ENCODE peak calls at places on chromosome 4, in ten cellular contexts. A is renal cortical epithelial cell; F is activated CD4-positive, alpha-beta T cell treated with anti-CD3 and anti-CD28 coated beads for 4 hours; V is Caki2; N is colonic mucosa; D is B cell; S is foreskin keratinocyte; O is activated CD8-positive, alpha-beta T cell treated with anti-CD3 and anti-CD28 coated beads, Interleukin-2, amount 10 ng/mL, durations not matched to agents 7 days and 5 days; M is ACHN; C is astrocyte. E is an unnamed sample.

GRCh38 chr4:4327652-4328121 is 37.6 kb downstream of the ZBTB49 start:
- DNase-seq in A (no peak), F (no peak), V (no peak), N (no peak), D (no peak), S (no peak), O (no peak), M (no peak), C (no peak), E (peak)

GRCh38 chr4:59979061-59979460 is 1221.1 kb upstream of the ADGRL3 start:
- DNase-seq in A (peak), F (no peak), V (no peak), N (no peak), D (no peak), S (no peak), O (no peak), M (no peak), C (no peak), E (no peak)

GRCh38 chr4:41882622-41883347 is 52.4 kb upstream of the TMEM33 start:
- DNase-seq in A (no peak), F (peak), V (peak), N (peak), D (peak), S (peak), O (peak), M (peak), C (no peak), E (peak)

GRCh38 chr4:107733431-107733925 is 13.4 kb upstream of the PAPSS1 start:
- DNase-seq in A (no peak), F (no peak), V (no peak), N (no peak), D (no peak), S (no peak), O (no peak), M (no peak), C (no peak), E (no peak)

GRCh38 chr4:156723951-156724668 is 247.5 kb downstream of the PDGFC start:
- DNase-seq in A (no peak), F (no peak), V (no peak), N (no peak), D (no peak), S (no peak), O (no peak), M (no peak), C (no peak), E (no peak)

GRCh38 chr4:119070301-119070700 is 65.3 kb upstream of the MYOZ2 start:
- DNase-seq in A (no peak), F (no peak), V (no peak), N (no peak), D (no peak), S (peak), O (no peak), M (no peak), C (no peak), E (no peak)

GRCh38 chr4:83219344-83219990 is 65.1 kb downstream of the COQ2 start:
- DNase-seq in A (no peak), F (peak), V (no peak), N (no peak), D (peak), S (peak), O (peak), M (no peak), C (peak), E (no peak)

GRCh38 chr4:48110452-48110978 is 23.5 kb downstream of the TXK start:
- DNase-seq in A (no peak), F (no peak), V (no peak), N (no peak), D (no peak), S (no peak), O (no peak), M (no peak), C (peak), E (no peak)

GRCh38 chr4:3178351-3178750 is 70.6 kb upstream of the MSANTD1 start:
- DNase-seq in A (no peak), F (no peak), V (no peak), N (no peak), D (no peak), S (no peak), O (no peak), M (no peak), C (no peak), E (no peak)

GRCh38 chr4:128601992-128602695 is 207.4 kb upstream of the JADE1 start:
- DNase-seq in A (peak), F (no peak), V (no peak), N (no peak), D (no peak), S (no peak), O (no peak), M (peak), C (peak), E (no peak)

GRCh38 chr4:94127707-94128328 is 79.8 kb upstream of the SMARCAD1 start:
- DNase-seq in A (peak), F (no peak), V (peak), N (no peak), D (peak), S (no peak), O (no peak), M (peak), C (peak), E (peak)

GRCh38 chr4:90572996-90573395 is 445.8 kb downstream of the CCSER1 start:
- DNase-seq in A (no peak), F (no peak), V (no peak), N (no peak), D (no peak), S (peak), O (no peak), M (no peak), C (no peak), E (no peak)

GRCh38 chr4:681736-682451 is 7.1 kb downstream of the SLC49A3 start:
- DNase-seq in A (no peak), F (peak), V (peak), N (peak), D (peak), S (no peak), O (peak), M (no peak), C (no peak), E (peak)

GRCh38 chr4:56622176-56622575 is 58.9 kb downstream of the HOPX start:
- DNase-seq in A (no peak), F (no peak), V (no peak), N (no peak), D (no peak), S (peak), O (no peak), M (no peak), C (no peak), E (no peak)

GRCh38 chr4:182827981-182828677 is 89.1 kb downstream of the DCTD start:
- DNase-seq in A (no peak), F (no peak), V (no peak), N (no peak), D (no peak), S (no peak), O (no peak), M (no peak), C (no peak), E (no peak)

GRCh38 chr4:8112036-8112576 is 46.5 kb downstream of the ABLIM2 start:
- DNase-seq in A (no peak), F (no peak), V (no peak), N (no peak), D (no peak), S (no peak), O (no peak), M (no peak), C (no peak), E (no peak)

GRCh38 chr4:57078685-57079521 is 31.3 kb downstream of the IGFBP7 start:
- DNase-seq in A (peak), F (no peak), V (peak), N (no peak), D (no peak), S (peak), O (no peak), M (peak), C (peak), E (no peak)

GRCh38 chr4:7811536-7812190 is 128.0 kb downstream of the AFAP1 start:
- DNase-seq in A (no peak), F (no peak), V (no peak), N (peak), D (no peak), S (no peak), O (no peak), M (no peak), C (peak), E (no peak)

GRCh38 chr4:174607792-174608191 is 85.5 kb upstream of the HPGD start:
- DNase-seq in A (no peak), F (no peak), V (no peak), N (no peak), D (no peak), S (no peak), O (no peak), M (no peak), C (no peak), E (no peak)

GRCh38 chr4:42954925-42955669 is 62.6 kb downstream of the GRXCR1 start:
- DNase-seq in A (no peak), F (no peak), V (no peak), N (no peak), D (no peak), S (no peak), O (no peak), M (no peak), C (no peak), E (no peak)

GRCh38 chr4:2662598-2662997 is 93.5 kb downstream of the TNIP2 start:
- DNase-seq in A (peak), F (no peak), V (no peak), N (no peak), D (no peak), S (peak), O (no peak), M (peak), C (peak), E (no peak)

GRCh38 chr4:102601586-102602227 is 100.5 kb downstream of the NFKB1 start:
- DNase-seq in A (peak), F (no peak), V (no peak), N (no peak), D (no peak), S (no peak), O (no peak), M (peak), C (no peak), E (no peak)

GRCh38 chr4:128309585-128309984 is 22.0 kb upstream of the PGRMC2 start:
- DNase-seq in A (no peak), F (no peak), V (no peak), N (no peak), D (no peak), S (no peak), O (no peak), M (no peak), C (no peak), E (no peak)

GRCh38 chr4:110904435-110905050 is 281.7 kb upstream of the PITX2 start:
- DNase-seq in A (no peak), F (no peak), V (peak), N (no peak), D (no peak), S (no peak), O (no peak), M (no peak), C (no peak), E (no peak)

GRCh38 chr4:28686618-28687017 is 1826.0 kb downstream of the STIM2 start:
- DNase-seq in A (peak), F (no peak), V (peak), N (peak), D (no peak), S (peak), O (no peak), M (peak), C (peak), E (no peak)

GRCh38 chr4:8108261-8108660 is 50.4 kb downstream of the ABLIM2 start:
- DNase-seq in A (peak), F (no peak), V (no peak), N (peak), D (no peak), S (no peak), O (no peak), M (peak), C (no peak), E (no peak)

GRCh38 chr4:10625130-10625529 is 59.4 kb downstream of the CLNK start:
- DNase-seq in A (no peak), F (no peak), V (no peak), N (no peak), D (no peak), S (no peak), O (no peak), M (no peak), C (no peak), E (no peak)

GRCh38 chr4:100631281-100631968 is 113.6 kb upstream of the EMCN start:
- DNase-seq in A (peak), F (no peak), V (no peak), N (no peak), D (no peak), S (peak), O (no peak), M (no peak), C (no peak), E (no peak)

GRCh38 chr4:24794111-24794860 is 1.1 kb upstream of the SOD3 start:
- DNase-seq in A (no peak), F (no peak), V (peak), N (no peak), D (no peak), S (no peak), O (no peak), M (peak), C (peak), E (no peak)

GRCh38 chr4:10108818-10109783 is 7.5 kb downstream of the WDR1 start:
- DNase-seq in A (peak), F (peak), V (no peak), N (no peak), D (no peak), S (peak), O (peak), M (no peak), C (no peak), E (peak)